ENCODE peak calls at places on chromosomes 11 and 22, in ten cellular contexts. M, R, L, U, N, F, K, O, J and Y are unnamed samples. For H3K4me1, the result is how much of the 10 kb centered on the place peaks cover.

GRCh38 chr11:888290-889212 is 22.1 kb downstream of the CHID1 start:
- DNase-seq in M (no peak), R (no peak), L (no peak), U (no peak), N (no peak), F (no peak), K (no peak), O (no peak), J (no peak), Y (no peak)

GRCh38 chr11:102552447-102553200 is 22.1 kb upstream of the MMP7 start:
- DNase-seq in M (no peak), R (peak), L (peak), U (no peak), N (no peak), F (peak), K (no peak), O (no peak), J (no peak), Y (no peak)

GRCh38 chr11:926341-926916 is 759 bp downstream of the AP2A2 start:
- DNase-seq in M (no peak), R (peak), L (no peak), U (no peak), N (no peak), F (peak), K (peak), O (no peak), J (peak), Y (peak)

GRCh38 chr11:72232260-72233055 is 7.9 kb downstream of the INPPL1 start:
- DNase-seq in M (no peak), R (no peak), L (no peak), U (no peak), N (no peak), F (no peak), K (no peak), O (no peak), J (no peak), Y (no peak)

GRCh38 chr11:120562806-120563425 is 51.4 kb downstream of the GRIK4 start:
- DNase-seq in M (no peak), R (no peak), L (no peak), U (no peak), N (no peak), F (no peak), K (no peak), O (no peak), J (no peak), Y (no peak)

GRCh38 chr11:29328961-29329441 is 687.8 kb downstream of the KCNA4 start:
- DNase-seq in M (no peak), R (no peak), L (peak), U (no peak), N (no peak), F (no peak), K (no peak), O (peak), J (no peak), Y (peak)

GRCh38 chr11:43580735-43581369 is 99.7 kb upstream of the HSD17B12 start:
- DNase-seq in M (no peak), R (no peak), L (no peak), U (no peak), N (no peak), F (no peak), K (no peak), O (no peak), J (no peak), Y (no peak)

GRCh38 chr11:10878408-10879214 is 20.8 kb upstream of the ZBED5 start:
- DNase-seq in M (no peak), R (peak), L (no peak), U (peak), N (no peak), F (no peak), K (no peak), O (peak), J (no peak), Y (peak)

GRCh38 chr11:131606936-131607335 is 236.5 kb downstream of the NTM start:
- DNase-seq in M (no peak), R (no peak), L (no peak), U (no peak), N (no peak), F (no peak), K (no peak), O (no peak), J (no peak), Y (no peak)

GRCh38 chr22:35361001-35361551 is 19.8 kb upstream of the HMOX1 start:
- DNase-seq in M (no peak), R (no peak), L (no peak), U (no peak), N (no peak), F (no peak), K (peak), O (no peak), J (no peak), Y (no peak)

GRCh38 chr11:116044946-116045345 is 540.7 kb upstream of the CADM1 start:
- DNase-seq in M (no peak), R (no peak), L (no peak), U (no peak), N (no peak), F (no peak), K (no peak), O (no peak), J (no peak), Y (no peak)

GRCh38 chr22:50436134-50436830 is 38.6 kb downstream of the SBF1 start:
- DNase-seq in M (peak), R (no peak), L (no peak), U (no peak), N (no peak), F (no peak), K (no peak), O (no peak), J (peak), Y (no peak)

GRCh38 chr11:61841636-61842332 is 13.7 kb downstream of the FADS2 start:
- DNase-seq in M (no peak), R (no peak), L (no peak), U (no peak), N (no peak), F (no peak), K (no peak), O (no peak), J (no peak), Y (no peak)

GRCh38 chr11:19519912-19520641 is 192.6 kb upstream of the NAV2 start:
- DNase-seq in M (no peak), R (no peak), L (no peak), U (no peak), N (no peak), F (no peak), K (no peak), O (peak), J (no peak), Y (peak)

GRCh38 chr22:44259366-44260215 is 53.2 kb downstream of the SHISAL1 start:
- DNase-seq in M (no peak), R (no peak), L (no peak), U (no peak), N (no peak), F (no peak), K (no peak), O (no peak), J (no peak), Y (no peak)

GRCh38 chr11:2196970-2197770 is 25.6 kb upstream of the TH start:
- DNase-seq in M (peak), R (peak), L (peak), U (peak), N (peak), F (peak), K (peak), O (peak), J (peak), Y (peak)

DNA sequence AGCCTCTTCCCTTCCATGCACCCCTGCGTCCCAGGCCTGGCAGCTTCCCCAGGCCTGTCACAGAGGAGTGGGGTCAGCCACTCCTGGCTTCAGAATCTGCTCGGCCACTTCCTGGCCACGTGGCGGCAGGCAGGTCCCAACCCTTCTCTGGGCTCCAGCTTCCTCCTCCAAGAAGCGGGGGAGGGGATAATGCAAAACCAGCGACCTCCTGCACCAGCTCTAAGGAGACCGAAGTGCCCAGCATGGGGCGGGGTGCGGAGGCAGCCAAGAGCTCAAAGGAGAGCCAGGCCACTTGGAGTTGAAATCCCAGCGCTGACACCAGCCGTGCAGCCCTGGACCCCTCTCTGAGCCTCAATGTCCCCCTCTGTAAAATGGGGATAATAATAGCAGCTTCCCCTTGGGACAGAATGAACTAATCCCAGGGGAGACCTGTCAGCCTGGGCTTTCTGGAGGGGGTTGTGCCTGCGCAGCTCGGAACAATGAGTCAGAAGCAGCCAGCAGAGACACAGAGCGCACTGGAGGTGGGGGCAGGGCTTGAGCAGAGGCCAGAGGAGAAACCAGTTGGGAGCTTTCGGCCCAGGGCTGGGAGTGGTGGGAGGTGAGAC is 22.8 kb upstream of the PICK1 start:
- DNase-seq in M (peak), R (peak), L (peak), U (no peak), N (no peak), F (peak), K (peak), O (peak), J (peak), Y (peak)
- H3K4me3 ChIP-seq in M (no peak), R (no peak), L (no peak), U (no peak), N (no peak), F (no peak), K (no peak), O (no peak), J (no peak), Y (no peak)

GRCh38 chr11:35165416-35166368 is 26.7 kb downstream of the CD44 start:
- DNase-seq in M (no peak), R (peak), L (no peak), U (peak), N (peak), F (no peak), K (no peak), O (no peak), J (no peak), Y (no peak)

GRCh38 chr11:35163209-35163608 is 24.2 kb downstream of the CD44 start:
- DNase-seq in M (no peak), R (no peak), L (peak), U (no peak), N (no peak), F (no peak), K (no peak), O (no peak), J (no peak), Y (no peak)

GRCh38 chr11:35166369-35167360 is 27.7 kb downstream of the CD44 start:
- DNase-seq in M (no peak), R (no peak), L (peak), U (no peak), N (no peak), F (no peak), K (no peak), O (no peak), J (peak), Y (no peak)

GRCh38 chr11:35162795-35163194 is 23.8 kb downstream of the CD44 start:
- DNase-seq in M (no peak), R (no peak), L (no peak), U (no peak), N (no peak), F (no peak), K (no peak), O (no peak), J (no peak), Y (no peak)

GRCh38 chr11:35163707-35164496 is 24.9 kb downstream of the CD44 start:
- DNase-seq in M (no peak), R (no peak), L (no peak), U (peak), N (no peak), F (no peak), K (no peak), O (no peak), J (no peak), Y (no peak)
- H3K4me1 ChIP-seq in M (half or more), R (under half), L (half or more), U (half or more), N (half or more), F (under half), K (half or more), O (under half), J (under half), Y (under half)

DNA sequence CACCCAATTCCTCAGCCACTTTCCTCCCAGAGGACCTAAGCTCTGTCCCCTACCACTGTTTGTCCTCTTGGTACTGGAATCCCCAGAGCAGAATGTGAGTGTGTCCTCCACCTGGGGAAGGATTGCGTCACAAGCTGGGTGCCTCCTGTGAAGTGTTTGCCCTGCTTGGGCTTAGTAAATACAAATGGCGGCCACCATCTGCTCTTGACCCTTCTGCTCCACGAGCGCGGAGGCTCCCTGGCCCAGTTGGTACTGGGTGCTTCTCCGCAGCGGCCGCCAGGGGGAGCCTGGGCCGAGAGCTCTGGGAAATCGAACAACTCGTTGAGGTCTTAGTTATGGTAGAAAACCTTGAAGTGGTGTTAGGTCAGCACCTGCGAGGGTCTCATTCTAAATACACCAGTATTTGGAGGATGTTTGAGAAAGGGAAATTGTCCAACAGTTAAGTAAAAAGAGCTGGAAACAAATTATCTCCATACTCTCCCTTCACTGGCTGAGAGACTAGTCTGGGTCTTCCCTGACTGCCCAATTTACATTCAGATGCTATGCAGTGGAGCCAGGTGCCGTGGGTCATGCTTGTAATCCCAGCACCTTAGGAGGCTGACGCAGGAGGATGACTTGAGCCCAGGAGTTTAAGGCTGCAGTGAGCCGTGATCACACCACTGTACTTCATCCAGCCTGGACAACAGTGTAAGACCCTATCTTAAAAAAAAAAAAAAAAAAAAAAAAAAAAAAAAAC is 74.6 kb upstream of the TEAD1 start:
- DNase-seq in M (peak), R (peak), L (no peak), U (peak), N (no peak), F (peak), K (peak), O (peak), J (peak), Y (peak)
- H3K4me3 ChIP-seq in M (no peak), R (no peak), L (no peak), U (no peak), N (no peak), F (no peak), K (no peak), O (no peak), J (no peak), Y (no peak)

DNA sequence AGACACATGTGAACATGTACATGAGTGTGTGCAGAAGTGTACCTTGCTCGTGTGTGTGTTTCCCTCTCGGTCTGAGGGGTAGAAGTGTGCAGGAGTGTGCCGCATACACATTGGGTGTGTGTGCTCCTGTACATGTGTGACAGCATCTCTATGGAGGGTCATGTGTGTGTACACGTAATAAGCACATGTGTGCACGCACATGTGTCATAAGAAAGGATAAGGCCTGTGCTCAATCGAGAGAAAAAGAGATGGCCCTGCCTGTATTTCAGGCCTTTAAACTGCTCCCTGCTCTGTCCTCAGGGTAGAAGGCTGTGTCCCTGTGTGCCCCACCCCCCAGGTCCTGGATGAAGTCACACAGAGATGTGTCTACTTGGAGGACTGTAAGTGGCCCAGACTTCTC is 61.8 kb downstream of the OTOG start:
- DNase-seq in M (no peak), R (no peak), L (no peak), U (no peak), N (no peak), F (no peak), K (no peak), O (no peak), J (no peak), Y (no peak)
- H3K4me1 ChIP-seq in M (under half), R (under half), L (under half), U (under half), N (under half), F (under half), K (under half), O (under half), J (under half), Y (under half)